ENCODE peak calls at places on chromosomes 5 and 9, in seven cellular contexts. Z is CD4-positive, alpha-beta T cell; O is endothelial cell; M is nephron progenitor cell; R is coronary artery; U is AG04449; G is GM12864. P is an unnamed sample.

GRCh38 chr9:100731038-100731556 is 153.2 kb downstream of the CAVIN4 start:
- DNase-seq in Z (no peak), R (no peak), O (no peak), G (no peak), U (no peak), M (no peak), P (no peak)

GRCh38 chr9:133708770-133709611 is 29.2 kb downstream of the SARDH start:
- DNase-seq in U (no peak), R (no peak), O (no peak), Z (peak), M (peak), G (no peak), P (peak)

GRCh38 chr5:31860726-31861432 is 221.9 kb downstream of the PDZD2 start:
- DNase-seq in R (no peak), M (no peak), U (no peak), Z (no peak), G (no peak), O (no peak), P (no peak)

GRCh38 chr5:7916171-7916804 is 47.3 kb downstream of the MTRR start:
- DNase-seq in G (no peak), O (no peak), R (no peak), M (no peak), Z (no peak), U (no peak), P (no peak)

GRCh38 chr9:114091711-114092110 is 7.4 kb downstream of the KIF12 start:
- DNase-seq in R (no peak), O (no peak), G (no peak), U (no peak), M (no peak), Z (no peak), P (no peak)

GRCh38 chr9:4740373-4740622 is 704 bp downstream of the AK3 start:
- DNase-seq in O (no peak), U (no peak), R (no peak), G (no peak), Z (no peak), M (no peak), P (no peak)

GRCh38 chr5:584846-585245 is 27.3 kb upstream of the CEP72 start:
- DNase-seq in U (no peak), R (no peak), O (no peak), M (no peak), G (no peak), Z (no peak), P (no peak)

GRCh38 chr9:92668746-92669526 is 995 bp downstream of the IPPK start:
- DNase-seq in R (peak), M (peak), G (no peak), U (no peak), Z (no peak), O (peak), P (peak)

GRCh38 chr5:164148292-164148691 is 642.9 kb downstream of the MAT2B start:
- DNase-seq in R (no peak), U (no peak), G (no peak), O (no peak), M (no peak), Z (no peak), P (no peak)

GRCh38 chr5:40361378-40361777 is 318.3 kb upstream of the PTGER4 start:
- DNase-seq in M (no peak), Z (no peak), G (no peak), R (no peak), U (no peak), O (no peak), P (no peak)

GRCh38 chr5:89003563-89004036 is 120.6 kb upstream of the MEF2C start:
- DNase-seq in O (no peak), G (no peak), M (no peak), U (no peak), Z (no peak), R (no peak), P (no peak)

GRCh38 chr5:153623906-153624765 is 133.7 kb downstream of the GRIA1 start:
- DNase-seq in G (no peak), R (no peak), O (no peak), Z (no peak), M (no peak), U (peak), P (no peak)

GRCh38 chr5:159071382-159071781 is 28.3 kb downstream of the EBF1 start:
- DNase-seq in M (no peak), G (no peak), R (no peak), O (no peak), Z (no peak), U (no peak), P (no peak)

GRCh38 chr9:37464426-37465248 is 613 bp downstream of the ZBTB5 start:
- DNase-seq in O (no peak), G (peak), M (no peak), U (no peak), Z (peak), R (peak), P (peak)

GRCh38 chr9:9122230-9122875 is 1322.8 kb upstream of the DMAC1 start:
- DNase-seq in Z (no peak), R (no peak), U (no peak), M (no peak), O (no peak), G (no peak), P (no peak)

GRCh38 chr5:121273818-121274433 is 577.8 kb upstream of the FTMT start:
- DNase-seq in U (peak), G (no peak), M (no peak), R (no peak), O (no peak), Z (no peak), P (no peak)

GRCh38 chr5:143685416-143685815 is 126.5 kb upstream of the HMHB1 start:
- DNase-seq in M (no peak), G (no peak), R (no peak), Z (no peak), O (no peak), U (no peak), P (peak)

GRCh38 chr9:12640866-12641636 is 52.1 kb upstream of the TYRP1 start:
- DNase-seq in M (no peak), O (no peak), U (no peak), G (no peak), Z (no peak), R (no peak), P (no peak)

GRCh38 chr9:12643686-12644085 is 49.5 kb upstream of the TYRP1 start:
- DNase-seq in U (no peak), Z (no peak), O (no peak), G (no peak), R (no peak), M (no peak), P (no peak)

DNA sequence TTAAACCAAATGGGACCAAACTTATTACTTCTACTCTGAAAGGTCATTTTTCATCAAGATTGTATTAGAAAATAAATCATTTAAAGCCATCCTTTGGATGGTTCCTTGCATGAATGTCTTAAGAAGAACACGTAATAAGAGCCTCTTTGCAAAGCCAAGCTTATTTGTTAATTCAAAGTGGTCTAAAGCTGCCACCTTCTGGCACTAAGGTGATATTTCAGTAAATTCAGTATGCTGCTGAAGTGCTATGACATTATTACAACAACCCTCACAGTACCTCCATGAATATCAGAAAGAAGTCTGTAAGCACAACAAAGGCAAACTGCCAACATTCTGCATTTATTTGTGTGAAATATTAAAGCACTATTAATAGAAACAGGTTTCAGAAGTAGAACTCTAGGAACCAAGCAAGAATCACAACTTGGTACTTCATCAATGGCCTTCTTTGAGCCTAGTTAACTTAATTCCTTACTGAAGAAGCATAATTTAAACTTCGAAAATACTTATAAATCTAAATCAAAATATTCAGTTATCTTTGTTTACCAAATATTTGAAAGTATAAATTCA is 53.1 kb upstream of the TYRP1 start:
- DNase-seq in M (no peak), Z (no peak), G (peak), O (no peak), R (no peak), U (peak), P (peak)
- TF ChIP-seq CTCF in M (peak), Z (no peak), G (peak), O (peak), R (no peak), U (peak), P (no peak)

GRCh38 chr5:134511796-134512660 is 13.4 kb upstream of the JADE2 start:
- DNase-seq in G (no peak), O (no peak), R (no peak), Z (no peak), U (no peak), M (peak), P (no peak)
- TF ChIP-seq CTCF in G (no peak), O (no peak), R (no peak), Z (no peak), U (no peak), M (no peak), P (no peak)

DNA sequence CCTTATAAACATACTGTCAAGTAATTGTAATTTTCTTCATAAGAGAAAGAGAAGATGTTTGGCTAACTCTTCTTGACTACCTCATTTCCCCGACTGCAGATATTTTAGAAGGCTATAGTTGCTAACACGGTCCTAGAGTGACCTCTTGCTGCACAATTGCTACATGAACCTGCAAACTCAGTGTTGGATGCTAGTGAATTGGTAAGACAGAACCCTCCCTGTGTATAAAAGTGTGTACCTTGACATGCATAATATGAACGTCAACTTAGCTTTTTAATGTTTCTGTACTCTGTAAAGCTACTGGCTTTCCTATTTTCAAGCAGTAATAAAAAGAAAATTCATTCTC is 46.7 kb upstream of the CER1 start:
- DNase-seq in M (no peak), Z (no peak), R (no peak), O (peak), G (no peak), U (no peak), P (peak)
- TF ChIP-seq CTCF in M (no peak), Z (no peak), R (no peak), O (no peak), G (peak), U (no peak), P (no peak)

GRCh38 chr9:99491408-99492259 is 269.6 kb downstream of the SEC61B start:
- DNase-seq in O (no peak), G (no peak), R (no peak), U (no peak), Z (no peak), M (no peak), P (peak)
- TF ChIP-seq CTCF in O (no peak), G (no peak), R (no peak), U (no peak), Z (no peak), M (no peak), P (no peak)